ENCODE peak calls at places on chromosomes 7 and 10, in five cellular contexts. One of them, this sample, is unnamed.

GRCh38 chr7:86647340-86648094 is 3.8 kb downstream of the GRM3 start:
- DNase-seq in CD4-positive, CD25-positive, alpha-beta regulatory T cell: no peak
- DNase-seq in Peyer's patch: no peak
- DNase-seq in heart left ventricle: no peak
- DNase-seq in transverse colon: no peak
- DNase-seq in this sample: no peak

GRCh38 chr10:24207781-24208611 is 942 bp upstream of the KIAA1217 start:
- DNase-seq in heart left ventricle: peak; percentile 62
- DNase-seq in transverse colon: peak; percentile 27
- DNase-seq in CD4-positive, CD25-positive, alpha-beta regulatory T cell: no peak
- DNase-seq in Peyer's patch: no peak
- DNase-seq in this sample: peak; percentile 65

GRCh38 chr7:96786261-96786997 is 76.8 kb upstream of the SEM1 start:
- DNase-seq in Peyer's patch: no peak
- DNase-seq in transverse colon: no peak
- DNase-seq in CD4-positive, CD25-positive, alpha-beta regulatory T cell: no peak
- DNase-seq in heart left ventricle: peak; percentile 8
- DNase-seq in this sample: no peak

GRCh38 chr10:80488539-80489066 is 34.5 kb downstream of the TSPAN14 start:
- DNase-seq in Peyer's patch: no peak
- DNase-seq in transverse colon: no peak
- DNase-seq in CD4-positive, CD25-positive, alpha-beta regulatory T cell: no peak
- DNase-seq in heart left ventricle: no peak
- DNase-seq in this sample: no peak

GRCh38 chr7:133313575-133313974 is 60.7 kb downstream of the EXOC4 start:
- DNase-seq in CD4-positive, CD25-positive, alpha-beta regulatory T cell: no peak
- DNase-seq in Peyer's patch: no peak
- DNase-seq in heart left ventricle: no peak
- DNase-seq in transverse colon: no peak
- DNase-seq in this sample: no peak

GRCh38 chr10:77293785-77294184 is 343.8 kb downstream of the KCNMA1 start:
- DNase-seq in heart left ventricle: no peak
- DNase-seq in transverse colon: no peak
- DNase-seq in CD4-positive, CD25-positive, alpha-beta regulatory T cell: no peak
- DNase-seq in Peyer's patch: no peak
- DNase-seq in this sample: no peak

GRCh38 chr7:73978681-73979563 is 49.1 kb upstream of the ELN start:
- DNase-seq in transverse colon: peak; percentile 93
- DNase-seq in heart left ventricle: peak; percentile 50
- DNase-seq in CD4-positive, CD25-positive, alpha-beta regulatory T cell: no peak
- DNase-seq in Peyer's patch: no peak
- DNase-seq in this sample: no peak

GRCh38 chr10:79239930-79240713 is 107.1 kb upstream of the PPIF start:
- DNase-seq in CD4-positive, CD25-positive, alpha-beta regulatory T cell: no peak
- DNase-seq in Peyer's patch: no peak
- DNase-seq in transverse colon: no peak
- DNase-seq in heart left ventricle: no peak
- DNase-seq in this sample: no peak

GRCh38 chr10:119489572-119490326 is 52.8 kb downstream of the RGS10 start:
- DNase-seq in heart left ventricle: no peak
- DNase-seq in Peyer's patch: peak; percentile 72
- DNase-seq in CD4-positive, CD25-positive, alpha-beta regulatory T cell: peak; percentile 33
- DNase-seq in transverse colon: peak; percentile 43
- DNase-seq in this sample: no peak

GRCh38 chr7:107643938-107644703 is 16.5 kb upstream of the SLC26A4 start:
- DNase-seq in transverse colon: no peak
- DNase-seq in CD4-positive, CD25-positive, alpha-beta regulatory T cell: no peak
- DNase-seq in Peyer's patch: no peak
- DNase-seq in heart left ventricle: no peak
- DNase-seq in this sample: no peak

GRCh38 chr7:143405158-143405557 is 3.5 kb downstream of the EPHA1 start:
- DNase-seq in Peyer's patch: no peak
- DNase-seq in CD4-positive, CD25-positive, alpha-beta regulatory T cell: no peak
- DNase-seq in heart left ventricle: peak; percentile 54
- DNase-seq in transverse colon: peak; percentile 38
- DNase-seq in this sample: no peak

GRCh38 chr10:3969876-3970666 is 185.1 kb upstream of the KLF6 start:
- DNase-seq in CD4-positive, CD25-positive, alpha-beta regulatory T cell: no peak
- DNase-seq in heart left ventricle: no peak
- DNase-seq in transverse colon: peak; percentile 68
- DNase-seq in Peyer's patch: no peak
- DNase-seq in this sample: no peak

GRCh38 chr10:94260455-94260854 is 102.3 kb downstream of the NOC3L start:
- DNase-seq in CD4-positive, CD25-positive, alpha-beta regulatory T cell: no peak
- DNase-seq in transverse colon: no peak
- DNase-seq in Peyer's patch: no peak
- DNase-seq in heart left ventricle: no peak
- DNase-seq in this sample: no peak

GRCh38 chr7:94908204-94909022 is 1.0 kb downstream of the PPP1R9A start:
- DNase-seq in Peyer's patch: no peak
- DNase-seq in CD4-positive, CD25-positive, alpha-beta regulatory T cell: no peak
- DNase-seq in transverse colon: peak; percentile 29
- DNase-seq in heart left ventricle: peak; percentile 13
- DNase-seq in this sample: no peak

GRCh38 chr7:91527460-91527859 is 263.2 kb downstream of the FZD1 start:
- DNase-seq in Peyer's patch: no peak
- DNase-seq in CD4-positive, CD25-positive, alpha-beta regulatory T cell: no peak
- DNase-seq in heart left ventricle: no peak
- DNase-seq in transverse colon: no peak
- DNase-seq in this sample: no peak

GRCh38 chr7:12434012-12434642 is 30.5 kb upstream of the VWDE start:
- DNase-seq in heart left ventricle: no peak
- DNase-seq in transverse colon: no peak
- DNase-seq in Peyer's patch: no peak
- DNase-seq in CD4-positive, CD25-positive, alpha-beta regulatory T cell: no peak
- DNase-seq in this sample: no peak

GRCh38 chr7:40572810-40573470 is 438.1 kb downstream of the SUGCT start:
- DNase-seq in heart left ventricle: no peak
- DNase-seq in CD4-positive, CD25-positive, alpha-beta regulatory T cell: no peak
- DNase-seq in transverse colon: no peak
- DNase-seq in Peyer's patch: no peak
- DNase-seq in this sample: no peak

GRCh38 chr10:21368728-21369425 is 156.6 kb downstream of the SKIDA1 start:
- DNase-seq in CD4-positive, CD25-positive, alpha-beta regulatory T cell: no peak
- DNase-seq in Peyer's patch: no peak
- DNase-seq in heart left ventricle: no peak
- DNase-seq in transverse colon: no peak
- DNase-seq in this sample: no peak

GRCh38 chr7:101614098-101614938 is 14.8 kb downstream of the MYL10 start:
- DNase-seq in heart left ventricle: no peak
- DNase-seq in CD4-positive, CD25-positive, alpha-beta regulatory T cell: no peak
- DNase-seq in transverse colon: no peak
- DNase-seq in Peyer's patch: no peak
- DNase-seq in this sample: no peak

GRCh38 chr7:103524042-103524907 is 78.3 kb upstream of the SLC26A5 start:
- DNase-seq in CD4-positive, CD25-positive, alpha-beta regulatory T cell: no peak
- DNase-seq in heart left ventricle: no peak
- DNase-seq in Peyer's patch: no peak
- DNase-seq in transverse colon: no peak
- DNase-seq in this sample: no peak

GRCh38 chr7:15832996-15833395 is 146.5 kb upstream of the MEOX2 start:
- DNase-seq in CD4-positive, CD25-positive, alpha-beta regulatory T cell: no peak
- DNase-seq in heart left ventricle: peak; percentile 74
- DNase-seq in Peyer's patch: no peak
- DNase-seq in transverse colon: peak; percentile 49
- DNase-seq in this sample: peak; percentile 65

GRCh38 chr10:125148021-125148439 is 12.3 kb downstream of the CTBP2 start:
- DNase-seq in transverse colon: no peak
- DNase-seq in Peyer's patch: no peak
- DNase-seq in heart left ventricle: no peak
- DNase-seq in CD4-positive, CD25-positive, alpha-beta regulatory T cell: no peak
- DNase-seq in this sample: peak; percentile 75
- H3K27ac ChIP-seq in transverse colon: peak overlapping the region; percentile 99
- H3K27ac ChIP-seq in Peyer's patch: peak overlapping the region; percentile 96
- H3K27ac ChIP-seq in heart left ventricle: peak overlapping the region; percentile 41
- H3K27ac ChIP-seq in CD4-positive, CD25-positive, alpha-beta regulatory T cell: no peak overlapping the region
- H3K27ac ChIP-seq in this sample: peak overlapping the region; percentile 49

GRCh38 chr10:92304061-92304460 is 13.1 kb downstream of the MARCHF5 start:
- DNase-seq in CD4-positive, CD25-positive, alpha-beta regulatory T cell: no peak
- DNase-seq in heart left ventricle: no peak
- DNase-seq in transverse colon: no peak
- DNase-seq in Peyer's patch: no peak
- DNase-seq in this sample: no peak
- H3K4me1 ChIP-seq in CD4-positive, CD25-positive, alpha-beta regulatory T cell: peaks cover 11% of the 10 kb centered on the region
- H3K4me1 ChIP-seq in heart left ventricle: peaks cover 37% of the 10 kb centered on the region
- H3K4me1 ChIP-seq in transverse colon: peaks cover 5% of the 10 kb centered on the region
- H3K4me1 ChIP-seq in Peyer's patch: no peaks in the 10 kb centered on the region
- H3K4me1 ChIP-seq in this sample: no peaks in the 10 kb centered on the region

DNA sequence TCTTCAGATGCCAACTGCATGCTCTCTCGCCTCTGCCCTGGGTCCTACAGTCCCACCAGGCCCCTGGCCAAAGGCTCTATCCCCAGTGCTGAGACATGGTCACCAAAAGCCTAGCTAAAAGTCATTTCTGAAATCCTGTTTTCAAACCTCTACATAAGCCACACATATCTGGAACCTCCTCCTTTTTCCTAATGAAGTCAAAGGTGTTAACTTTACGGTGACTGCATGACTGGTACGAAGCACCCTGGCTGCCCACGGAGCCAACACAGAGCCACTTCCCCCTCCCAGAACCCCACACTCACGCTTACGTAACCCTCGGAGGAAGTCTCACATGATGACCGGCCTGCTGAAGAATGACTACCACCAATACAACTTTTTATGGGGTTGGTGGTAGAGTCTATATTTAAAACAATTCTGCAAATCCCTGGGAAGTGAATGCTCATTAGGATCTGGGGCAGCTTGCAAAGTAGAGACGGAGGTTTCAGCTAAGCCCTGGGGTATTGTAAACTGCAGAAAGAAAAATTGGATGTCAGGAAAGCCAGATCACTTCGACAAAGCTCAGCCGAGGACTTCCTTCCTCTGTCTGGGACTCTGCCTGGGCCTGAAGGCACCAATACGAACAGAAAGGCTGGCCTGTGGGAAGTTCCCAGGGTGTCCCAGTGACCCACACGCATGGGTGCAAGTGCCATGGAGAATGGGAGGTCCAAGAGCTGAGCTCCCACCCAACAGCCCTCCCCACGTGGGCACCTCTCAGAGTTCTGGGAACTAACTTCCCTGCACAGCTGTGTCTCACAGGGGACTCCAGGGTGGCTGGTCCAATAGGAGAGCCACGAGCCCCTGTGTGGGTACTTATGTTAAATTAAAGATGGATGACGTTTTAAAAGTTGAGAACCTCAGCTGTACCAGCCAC is 50.7 kb downstream of the PDGFA start:
- DNase-seq in transverse colon: no peak
- DNase-seq in heart left ventricle: no peak
- DNase-seq in CD4-positive, CD25-positive, alpha-beta regulatory T cell: no peak
- DNase-seq in Peyer's patch: no peak
- DNase-seq in this sample: no peak
- H3K4me3 ChIP-seq in transverse colon: no peak overlapping the region
- H3K4me3 ChIP-seq in heart left ventricle: no peak overlapping the region
- H3K4me3 ChIP-seq in CD4-positive, CD25-positive, alpha-beta regulatory T cell: no peak overlapping the region
- H3K4me3 ChIP-seq in Peyer's patch: no peak overlapping the region
- H3K4me3 ChIP-seq in this sample: no peak overlapping the region

GRCh38 chr10:132865236-132865635 is 77.1 kb downstream of the CFAP46 start:
- DNase-seq in CD4-positive, CD25-positive, alpha-beta regulatory T cell: no peak
- DNase-seq in heart left ventricle: no peak
- DNase-seq in transverse colon: peak; percentile 0
- DNase-seq in Peyer's patch: no peak
- DNase-seq in this sample: no peak
- H3K27ac ChIP-seq in CD4-positive, CD25-positive, alpha-beta regulatory T cell: no peak overlapping the region
- H3K27ac ChIP-seq in heart left ventricle: no peak overlapping the region
- H3K27ac ChIP-seq in transverse colon: no peak overlapping the region
- H3K27ac ChIP-seq in Peyer's patch: no peak overlapping the region
- H3K27ac ChIP-seq in this sample: no peak overlapping the region

GRCh38 chr10:128543186-128543585 is 417.0 kb upstream of the MKI67 start:
- DNase-seq in heart left ventricle: no peak
- DNase-seq in Peyer's patch: no peak
- DNase-seq in CD4-positive, CD25-positive, alpha-beta regulatory T cell: no peak
- DNase-seq in transverse colon: no peak
- DNase-seq in this sample: no peak

GRCh38 chr10:128540806-128541739 is 414.9 kb upstream of the MKI67 start:
- DNase-seq in Peyer's patch: no peak
- DNase-seq in heart left ventricle: peak; percentile 10
- DNase-seq in transverse colon: peak; percentile 42
- DNase-seq in CD4-positive, CD25-positive, alpha-beta regulatory T cell: no peak
- DNase-seq in this sample: no peak

GRCh38 chr10:128537888-128538287 is 411.7 kb upstream of the MKI67 start:
- DNase-seq in heart left ventricle: no peak
- DNase-seq in Peyer's patch: no peak
- DNase-seq in CD4-positive, CD25-positive, alpha-beta regulatory T cell: no peak
- DNase-seq in transverse colon: no peak
- DNase-seq in this sample: no peak

GRCh38 chr10:128542659-128543058 is 416.4 kb upstream of the MKI67 start:
- DNase-seq in Peyer's patch: no peak
- DNase-seq in CD4-positive, CD25-positive, alpha-beta regulatory T cell: no peak
- DNase-seq in transverse colon: no peak
- DNase-seq in heart left ventricle: no peak
- DNase-seq in this sample: no peak

GRCh38 chr10:128539784-128540759 is 413.8 kb upstream of the MKI67 start:
- DNase-seq in CD4-positive, CD25-positive, alpha-beta regulatory T cell: no peak
- DNase-seq in Peyer's patch: no peak
- DNase-seq in transverse colon: no peak
- DNase-seq in heart left ventricle: peak; percentile 49
- DNase-seq in this sample: no peak
- H3K4me1 ChIP-seq in CD4-positive, CD25-positive, alpha-beta regulatory T cell: no peaks in the 10 kb centered on the region
- H3K4me1 ChIP-seq in Peyer's patch: peaks cover 15% of the 10 kb centered on the region
- H3K4me1 ChIP-seq in transverse colon: no peaks in the 10 kb centered on the region
- H3K4me1 ChIP-seq in heart left ventricle: peaks cover 17% of the 10 kb centered on the region
- H3K4me1 ChIP-seq in this sample: no peaks in the 10 kb centered on the region